ENCODE peak calls at places on chromosome 1, in six cellular contexts. One of them, this sample, is unnamed.

GRCh38 chr1:22533244-22533643 is 30.0 kb upstream of the EPHA8 start:
- DNase-seq in GM23338: no peak
- DNase-seq in hepatocyte: no peak
- DNase-seq in PC-3: no peak
- DNase-seq in HCT116: no peak
- DNase-seq in GM23248: no peak
- DNase-seq in this sample: no peak

GRCh38 chr1:69139007-69139406 is 428.7 kb upstream of the LRRC7 start:
- DNase-seq in GM23338: no peak
- DNase-seq in PC-3: no peak
- DNase-seq in GM23248: no peak
- DNase-seq in hepatocyte: no peak
- DNase-seq in HCT116: no peak
- DNase-seq in this sample: no peak

GRCh38 chr1:179867493-179868330 is 9.9 kb downstream of the TOR1AIP2 start:
- DNase-seq in PC-3: peak; percentile 53
- DNase-seq in GM23338: peak; percentile 91
- DNase-seq in HCT116: no peak
- DNase-seq in hepatocyte: peak; percentile 65
- DNase-seq in GM23248: peak; percentile 78
- DNase-seq in this sample: peak; percentile 24

GRCh38 chr1:183674339-183674738 is 21.2 kb upstream of the APOBEC4 start:
- DNase-seq in hepatocyte: no peak
- DNase-seq in HCT116: no peak
- DNase-seq in PC-3: no peak
- DNase-seq in GM23338: no peak
- DNase-seq in GM23248: peak; percentile 31
- DNase-seq in this sample: no peak

GRCh38 chr1:86356247-86356646 is 39.9 kb downstream of the ODF2L start:
- DNase-seq in PC-3: peak; percentile 10
- DNase-seq in GM23338: peak; percentile 26
- DNase-seq in GM23248: peak; percentile 17
- DNase-seq in HCT116: peak; percentile 3
- DNase-seq in hepatocyte: no peak
- DNase-seq in this sample: no peak

GRCh38 chr1:180238675-180239074 is 8.6 kb downstream of the LHX4 start:
- DNase-seq in GM23248: no peak
- DNase-seq in HCT116: no peak
- DNase-seq in GM23338: no peak
- DNase-seq in hepatocyte: no peak
- DNase-seq in PC-3: no peak
- DNase-seq in this sample: no peak

GRCh38 chr1:42945171-42945570 is 13.5 kb downstream of the SLC2A1 start:
- DNase-seq in GM23338: no peak
- DNase-seq in PC-3: no peak
- DNase-seq in GM23248: no peak
- DNase-seq in hepatocyte: no peak
- DNase-seq in HCT116: no peak
- DNase-seq in this sample: no peak

GRCh38 chr1:149936076-149936991 is at the start of gene MTMR11:
- DNase-seq in hepatocyte: peak; percentile 73
- DNase-seq in PC-3: peak; percentile 69
- DNase-seq in GM23248: peak; percentile 69
- DNase-seq in HCT116: no peak
- DNase-seq in GM23338: peak; percentile 62
- DNase-seq in this sample: peak; percentile 30

GRCh38 chr1:233480198-233480597 is 133.7 kb upstream of the KCNK1 start:
- DNase-seq in GM23248: no peak
- DNase-seq in hepatocyte: no peak
- DNase-seq in HCT116: no peak
- DNase-seq in PC-3: peak; percentile 23
- DNase-seq in GM23338: no peak
- DNase-seq in this sample: no peak

GRCh38 chr1:67060811-67061218 is 6.9 kb upstream of the SLC35D1 start:
- DNase-seq in hepatocyte: peak; percentile 68
- DNase-seq in GM23248: peak; percentile 97
- DNase-seq in PC-3: peak; percentile 93
- DNase-seq in GM23338: no peak
- DNase-seq in HCT116: peak; percentile 68
- DNase-seq in this sample: peak; percentile 37

GRCh38 chr1:205057808-205058575 is 15.0 kb downstream of the CNTN2 start:
- DNase-seq in hepatocyte: no peak
- DNase-seq in HCT116: no peak
- DNase-seq in PC-3: no peak
- DNase-seq in GM23338: no peak
- DNase-seq in GM23248: no peak
- DNase-seq in this sample: no peak

GRCh38 chr1:1075148-1075935 is 1.2 kb upstream of the RNF223 start:
- DNase-seq in PC-3: no peak
- DNase-seq in GM23248: no peak
- DNase-seq in hepatocyte: no peak
- DNase-seq in GM23338: no peak
- DNase-seq in HCT116: no peak
- DNase-seq in this sample: no peak

GRCh38 chr1:5297199-5297877 is 642.9 kb downstream of the AJAP1 start:
- DNase-seq in PC-3: no peak
- DNase-seq in HCT116: no peak
- DNase-seq in GM23248: no peak
- DNase-seq in hepatocyte: no peak
- DNase-seq in GM23338: no peak
- DNase-seq in this sample: no peak

GRCh38 chr1:71621785-71622184 is 541.0 kb upstream of the ZRANB2 start:
- DNase-seq in GM23338: no peak
- DNase-seq in PC-3: peak; percentile 85
- DNase-seq in HCT116: no peak
- DNase-seq in hepatocyte: no peak
- DNase-seq in GM23248: peak; percentile 76
- DNase-seq in this sample: no peak

GRCh38 chr1:113325039-113325438 is 65.3 kb upstream of the MAGI3 start:
- DNase-seq in hepatocyte: no peak
- DNase-seq in GM23338: no peak
- DNase-seq in PC-3: peak; percentile 67
- DNase-seq in HCT116: peak; percentile 56
- DNase-seq in GM23248: peak; percentile 49
- DNase-seq in this sample: peak; percentile 92

GRCh38 chr1:151003175-151003574 is 3.5 kb downstream of the MINDY1 start:
- DNase-seq in HCT116: no peak
- DNase-seq in hepatocyte: no peak
- DNase-seq in GM23338: no peak
- DNase-seq in GM23248: no peak
- DNase-seq in PC-3: no peak
- DNase-seq in this sample: no peak

GRCh38 chr1:93714350-93714749 is 32.7 kb upstream of the BCAR3 start:
- DNase-seq in HCT116: no peak
- DNase-seq in hepatocyte: no peak
- DNase-seq in GM23338: no peak
- DNase-seq in PC-3: no peak
- DNase-seq in GM23248: no peak
- DNase-seq in this sample: no peak

GRCh38 chr1:43617668-43618067 is 32.3 kb upstream of the KDM4A start:
- DNase-seq in PC-3: no peak
- DNase-seq in hepatocyte: no peak
- DNase-seq in HCT116: no peak
- DNase-seq in GM23248: no peak
- DNase-seq in GM23338: no peak
- DNase-seq in this sample: no peak

GRCh38 chr1:33186936-33187335 is 5.1 kb upstream of the TRIM62 start:
- DNase-seq in GM23338: no peak
- DNase-seq in HCT116: no peak
- DNase-seq in hepatocyte: no peak
- DNase-seq in GM23248: no peak
- DNase-seq in PC-3: no peak
- DNase-seq in this sample: no peak

GRCh38 chr1:204640578-204640977 is 45.0 kb downstream of the LRRN2 start:
- DNase-seq in HCT116: no peak
- DNase-seq in hepatocyte: no peak
- DNase-seq in PC-3: no peak
- DNase-seq in GM23338: no peak
- DNase-seq in GM23248: no peak
- DNase-seq in this sample: no peak

GRCh38 chr1:226325178-226325577 is 16.2 kb upstream of the LIN9 start:
- DNase-seq in PC-3: peak; percentile 85
- DNase-seq in hepatocyte: no peak
- DNase-seq in GM23248: peak; percentile 58
- DNase-seq in HCT116: no peak
- DNase-seq in GM23338: no peak
- DNase-seq in this sample: peak; percentile 76

GRCh38 chr1:212515329-212515760 is 82.6 kb downstream of the NENF start:
- DNase-seq in PC-3: no peak
- DNase-seq in GM23248: no peak
- DNase-seq in hepatocyte: no peak
- DNase-seq in GM23338: peak; percentile 52
- DNase-seq in HCT116: no peak
- DNase-seq in this sample: no peak

GRCh38 chr1:156001682-156002171 is 19.0 kb downstream of the SSR2 start:
- DNase-seq in GM23248: no peak
- DNase-seq in GM23338: no peak
- DNase-seq in HCT116: no peak
- DNase-seq in hepatocyte: no peak
- DNase-seq in PC-3: no peak
- DNase-seq in this sample: no peak

GRCh38 chr1:11062965-11063401 is 3.2 kb upstream of the SRM start:
- DNase-seq in hepatocyte: no peak
- DNase-seq in HCT116: no peak
- DNase-seq in GM23248: peak; percentile 84
- DNase-seq in PC-3: no peak
- DNase-seq in GM23338: no peak
- DNase-seq in this sample: no peak

GRCh38 chr1:175714350-175714749 is 29.0 kb downstream of the TNR start:
- DNase-seq in GM23338: no peak
- DNase-seq in GM23248: no peak
- DNase-seq in HCT116: no peak
- DNase-seq in PC-3: no peak
- DNase-seq in hepatocyte: no peak
- DNase-seq in this sample: no peak

GRCh38 chr1:194297100-194297499 is 1110.7 kb upstream of the B3GALT2 start:
- DNase-seq in GM23338: no peak
- DNase-seq in HCT116: no peak
- DNase-seq in GM23248: no peak
- DNase-seq in PC-3: no peak
- DNase-seq in hepatocyte: no peak
- DNase-seq in this sample: no peak

GRCh38 chr1:89566761-89567174 is 42.1 kb downstream of the LRRC8B start:
- DNase-seq in hepatocyte: peak; percentile 26
- DNase-seq in HCT116: no peak
- DNase-seq in PC-3: no peak
- DNase-seq in GM23248: no peak
- DNase-seq in GM23338: peak; percentile 50
- DNase-seq in this sample: no peak
- H2AFZ ChIP-seq in hepatocyte: peak overlapping the region; percentile 0
- H2AFZ ChIP-seq in HCT116: no peak overlapping the region
- H2AFZ ChIP-seq in PC-3: no peak overlapping the region
- H2AFZ ChIP-seq in GM23248: no peak overlapping the region
- H2AFZ ChIP-seq in GM23338: no peak overlapping the region
- H2AFZ ChIP-seq in this sample: no peak overlapping the region

GRCh38 chr1:209607795-209608178 is 24.3 kb downstream of the CAMK1G start:
- DNase-seq in GM23248: no peak
- DNase-seq in PC-3: no peak
- DNase-seq in HCT116: no peak
- DNase-seq in hepatocyte: no peak
- DNase-seq in GM23338: no peak
- DNase-seq in this sample: no peak
- H3K9me2 ChIP-seq in GM23248: no peaks in the 10 kb centered on the region
- H3K9me2 ChIP-seq in PC-3: no peaks in the 10 kb centered on the region
- H3K9me2 ChIP-seq in HCT116: no peaks in the 10 kb centered on the region
- H3K9me2 ChIP-seq in hepatocyte: no peaks in the 10 kb centered on the region
- H3K9me2 ChIP-seq in GM23338: no peaks in the 10 kb centered on the region
- H3K9me2 ChIP-seq in this sample: no peaks in the 10 kb centered on the region

GRCh38 chr1:207006914-207007313 is 25.6 kb downstream of the C1orf116 start:
- DNase-seq in hepatocyte: no peak
- DNase-seq in PC-3: no peak
- DNase-seq in GM23338: no peak
- DNase-seq in GM23248: peak; percentile 22
- DNase-seq in HCT116: no peak
- DNase-seq in this sample: no peak
- TF ChIP-seq EZH2 in hepatocyte: no peak
- TF ChIP-seq EZH2 in PC-3: no peak
- TF ChIP-seq EZH2 in GM23338: no peak
- TF ChIP-seq EZH2 in GM23248: no peak
- TF ChIP-seq EZH2 in HCT116: no peak
- TF ChIP-seq EZH2 in this sample: no peak

GRCh38 chr1:53735261-53735660 is 3.7 kb downstream of the GLIS1 start:
- DNase-seq in HCT116: no peak
- DNase-seq in hepatocyte: no peak
- DNase-seq in GM23248: no peak
- DNase-seq in PC-3: peak; percentile 37
- DNase-seq in GM23338: no peak
- DNase-seq in this sample: no peak

GRCh38 chr1:53737648-53738204 is 1.2 kb downstream of the GLIS1 start:
- DNase-seq in hepatocyte: peak; percentile 13
- DNase-seq in HCT116: no peak
- DNase-seq in PC-3: no peak
- DNase-seq in GM23248: no peak
- DNase-seq in GM23338: peak; percentile 41
- DNase-seq in this sample: no peak

GRCh38 chr1:53735681-53736080 is 3.3 kb downstream of the GLIS1 start:
- DNase-seq in PC-3: no peak
- DNase-seq in GM23248: no peak
- DNase-seq in HCT116: no peak
- DNase-seq in hepatocyte: no peak
- DNase-seq in GM23338: no peak
- DNase-seq in this sample: no peak

GRCh38 chr1:53734650-53735211 is 4.2 kb downstream of the GLIS1 start:
- DNase-seq in HCT116: no peak
- DNase-seq in hepatocyte: peak; percentile 35
- DNase-seq in PC-3: peak; percentile 61
- DNase-seq in GM23338: no peak
- DNase-seq in GM23248: peak; percentile 20
- DNase-seq in this sample: no peak

DNA sequence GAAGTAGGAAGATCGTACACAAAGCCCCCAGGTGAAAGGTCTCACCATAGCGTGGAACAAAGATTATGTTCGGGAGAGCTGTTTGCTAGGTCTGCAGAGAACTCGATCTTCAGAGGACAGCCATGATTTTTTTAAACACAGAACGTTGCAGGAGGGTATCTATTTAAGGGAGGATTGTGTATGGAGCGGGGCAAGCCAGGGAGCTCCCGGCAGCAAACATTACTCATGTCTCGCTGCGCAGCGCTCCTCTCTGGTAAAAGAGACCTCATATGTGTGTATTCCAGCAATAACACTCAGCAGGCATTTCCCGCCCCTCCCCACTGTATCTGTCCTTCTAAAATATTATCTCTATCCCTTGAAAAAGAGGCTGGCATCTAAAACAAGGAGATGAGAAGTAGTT is 2.7 kb downstream of the GLIS1 start:
- DNase-seq in GM23248: no peak
- DNase-seq in HCT116: no peak
- DNase-seq in hepatocyte: no peak
- DNase-seq in PC-3: no peak
- DNase-seq in GM23338: no peak
- DNase-seq in this sample: no peak
- H2AFZ ChIP-seq in GM23248: no peak overlapping the region
- H2AFZ ChIP-seq in HCT116: no peak overlapping the region
- H2AFZ ChIP-seq in hepatocyte: no peak overlapping the region
- H2AFZ ChIP-seq in PC-3: no peak overlapping the region
- H2AFZ ChIP-seq in GM23338: no peak overlapping the region
- H2AFZ ChIP-seq in this sample: no peak overlapping the region